ENCODE peak calls at places on chromosomes 5 and 9, in four cellular contexts. One of them, this sample, is unnamed.

GRCh38 chr9:8895498-8896224 is 1096.1 kb upstream of the DMAC1 start:
- DNase-seq in cardiac fibroblast: peak
- DNase-seq in kidney: no peak
- DNase-seq in mammary epithelial cell: no peak
- DNase-seq in this sample: peak

GRCh38 chr5:17440766-17441165 is 57.3 kb upstream of the TAF11L2 start:
- DNase-seq in cardiac fibroblast: no peak
- DNase-seq in kidney: no peak
- DNase-seq in mammary epithelial cell: no peak
- DNase-seq in this sample: peak

GRCh38 chr5:175884214-175884613 is 12.8 kb downstream of the CPLX2 start:
- DNase-seq in cardiac fibroblast: no peak
- DNase-seq in kidney: no peak
- DNase-seq in mammary epithelial cell: no peak
- DNase-seq in this sample: no peak

GRCh38 chr9:129333961-129334743 is 156.1 kb upstream of the IER5L start:
- DNase-seq in cardiac fibroblast: peak
- DNase-seq in kidney: peak
- DNase-seq in mammary epithelial cell: peak
- DNase-seq in this sample: peak

GRCh38 chr5:151611127-151611775 is 20.1 kb upstream of the FAT2 start:
- DNase-seq in cardiac fibroblast: no peak
- DNase-seq in kidney: no peak
- DNase-seq in mammary epithelial cell: peak
- DNase-seq in this sample: no peak

GRCh38 chr9:125549465-125550215 is 157.4 kb downstream of the MAPKAP1 start:
- DNase-seq in cardiac fibroblast: peak
- DNase-seq in kidney: no peak
- DNase-seq in mammary epithelial cell: no peak
- DNase-seq in this sample: no peak

GRCh38 chr5:178524093-178524882 is 65.9 kb downstream of the COL23A1 start:
- DNase-seq in cardiac fibroblast: no peak
- DNase-seq in kidney: peak
- DNase-seq in mammary epithelial cell: no peak
- DNase-seq in this sample: no peak

GRCh38 chr9:38284039-38284767 is 108.3 kb upstream of the ALDH1B1 start:
- DNase-seq in cardiac fibroblast: no peak
- DNase-seq in kidney: no peak
- DNase-seq in mammary epithelial cell: no peak
- DNase-seq in this sample: no peak

GRCh38 chr9:135971106-135971766 is 10.1 kb upstream of the UBAC1 start:
- DNase-seq in cardiac fibroblast: no peak
- DNase-seq in kidney: no peak
- DNase-seq in mammary epithelial cell: no peak
- DNase-seq in this sample: no peak

GRCh38 chr5:171848911-171849520 is 63.4 kb downstream of the SMIM23 start:
- DNase-seq in cardiac fibroblast: no peak
- DNase-seq in kidney: no peak
- DNase-seq in mammary epithelial cell: no peak
- DNase-seq in this sample: no peak

GRCh38 chr5:171849585-171850353 is 64.2 kb downstream of the SMIM23 start:
- DNase-seq in cardiac fibroblast: no peak
- DNase-seq in kidney: no peak
- DNase-seq in mammary epithelial cell: no peak
- DNase-seq in this sample: no peak

GRCh38 chr5:171851251-171851650 is 65.6 kb downstream of the SMIM23 start:
- DNase-seq in cardiac fibroblast: no peak
- DNase-seq in kidney: no peak
- DNase-seq in mammary epithelial cell: no peak
- DNase-seq in this sample: no peak

GRCh38 chr5:171852255-171852681 is 66.7 kb downstream of the SMIM23 start:
- DNase-seq in cardiac fibroblast: no peak
- DNase-seq in kidney: no peak
- DNase-seq in mammary epithelial cell: no peak
- DNase-seq in this sample: no peak

DNA sequence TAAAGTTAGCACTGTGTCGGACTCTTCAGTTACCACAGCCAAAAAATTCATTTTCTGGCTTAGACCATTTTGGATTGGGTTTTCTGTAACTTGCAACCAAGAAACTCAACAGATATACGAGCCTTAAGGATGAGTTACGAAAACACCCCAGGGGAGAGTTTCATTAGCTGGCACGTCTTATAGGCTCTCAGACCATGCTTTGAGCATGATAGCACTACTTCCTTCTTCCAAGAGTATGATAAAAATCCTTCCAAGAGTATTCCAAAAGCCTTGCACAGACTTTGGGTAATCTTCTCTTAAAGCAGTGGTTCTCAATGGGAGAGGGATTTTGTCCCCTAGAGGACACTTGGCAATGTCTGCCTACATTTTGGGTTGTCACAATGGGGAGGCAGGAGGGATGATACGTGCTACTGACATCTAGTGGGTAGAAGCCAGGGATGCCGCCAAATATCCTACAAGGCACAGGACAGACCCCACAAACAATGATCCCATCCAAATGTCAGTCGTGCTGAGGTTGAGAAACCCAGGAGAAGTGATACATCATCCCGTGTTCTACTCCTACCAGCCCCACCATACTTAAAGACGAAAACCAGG is 64.8 kb downstream of the SMIM23 start:
- DNase-seq in cardiac fibroblast: peak
- DNase-seq in kidney: no peak
- DNase-seq in mammary epithelial cell: no peak
- DNase-seq in this sample: no peak
- TF ChIP-seq CTCF in cardiac fibroblast: peak
- TF ChIP-seq CTCF in kidney: no peak
- TF ChIP-seq CTCF in mammary epithelial cell: peak
- TF ChIP-seq CTCF in this sample: peak

DNA sequence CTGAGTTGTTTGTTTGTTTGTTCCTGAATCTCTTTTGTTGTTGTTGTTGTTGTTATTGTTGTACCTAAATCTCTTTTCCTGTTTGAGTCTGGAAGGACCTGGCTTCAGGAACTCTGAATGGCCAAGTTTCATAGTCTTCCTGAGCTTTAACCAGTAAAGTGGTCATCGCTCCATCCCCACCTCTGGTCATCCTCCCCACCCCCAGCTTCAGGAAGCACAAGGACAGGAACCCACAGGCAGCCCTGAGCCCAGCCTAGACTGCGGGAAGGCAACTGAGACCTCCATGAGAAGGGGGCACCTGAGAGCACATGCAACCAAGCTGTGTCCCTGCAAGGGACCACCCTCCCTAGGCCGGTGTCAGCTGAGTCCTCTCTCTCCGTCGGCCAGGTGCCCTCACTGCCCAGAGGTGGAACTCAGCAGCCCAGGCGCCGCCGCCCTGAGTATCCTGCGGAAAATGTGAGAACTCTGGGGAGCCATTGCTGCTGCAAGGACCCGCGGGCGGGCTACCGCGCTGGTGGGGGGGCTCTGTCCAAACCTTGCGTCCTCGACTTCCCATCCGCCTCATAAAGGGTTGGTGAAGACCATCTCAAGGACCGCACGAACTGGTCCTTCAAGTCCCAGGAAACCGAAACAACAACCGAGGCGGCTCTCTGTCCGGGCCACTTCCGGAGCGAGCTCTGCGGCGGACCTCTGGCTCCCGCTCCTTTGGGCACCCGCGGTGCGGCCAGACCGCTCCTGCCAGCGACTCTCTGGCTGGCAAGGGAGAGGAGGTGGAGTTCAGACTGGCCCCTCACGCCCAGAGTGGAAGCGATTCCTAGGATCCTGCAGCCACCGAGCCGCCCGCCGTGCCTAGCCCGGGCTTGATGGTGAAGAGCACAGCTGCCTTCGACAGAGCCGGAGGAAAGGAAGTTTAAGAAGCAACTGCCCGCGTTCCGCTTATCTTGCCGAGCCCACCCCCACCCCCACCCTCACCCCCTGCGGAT is 4.2 kb downstream of the BARX1 start:
- DNase-seq in cardiac fibroblast: peak
- DNase-seq in kidney: no peak
- DNase-seq in mammary epithelial cell: peak
- DNase-seq in this sample: peak
- H3K4me3 ChIP-seq in cardiac fibroblast: peak
- H3K4me3 ChIP-seq in kidney: peak
- H3K4me3 ChIP-seq in mammary epithelial cell: peak
- H3K4me3 ChIP-seq in this sample: peak

GRCh38 chr5:168366124-168366523 is 74.7 kb downstream of the WWC1 start:
- DNase-seq in cardiac fibroblast: peak
- DNase-seq in kidney: no peak
- DNase-seq in mammary epithelial cell: peak
- DNase-seq in this sample: peak

GRCh38 chr5:168364738-168365550 is 73.5 kb downstream of the WWC1 start:
- DNase-seq in cardiac fibroblast: peak
- DNase-seq in kidney: no peak
- DNase-seq in mammary epithelial cell: peak
- DNase-seq in this sample: peak

GRCh38 chr5:168368854-168369253 is 77.4 kb downstream of the WWC1 start:
- DNase-seq in cardiac fibroblast: no peak
- DNase-seq in kidney: no peak
- DNase-seq in mammary epithelial cell: no peak
- DNase-seq in this sample: no peak

GRCh38 chr5:168364151-168364661 is 72.8 kb downstream of the WWC1 start:
- DNase-seq in cardiac fibroblast: no peak
- DNase-seq in kidney: no peak
- DNase-seq in mammary epithelial cell: peak
- DNase-seq in this sample: peak

GRCh38 chr5:168365581-168366081 is 74.2 kb downstream of the WWC1 start:
- DNase-seq in cardiac fibroblast: peak
- DNase-seq in kidney: peak
- DNase-seq in mammary epithelial cell: peak
- DNase-seq in this sample: peak
- TF ChIP-seq CTCF in cardiac fibroblast: peak
- TF ChIP-seq CTCF in kidney: peak
- TF ChIP-seq CTCF in mammary epithelial cell: peak
- TF ChIP-seq CTCF in this sample: no peak

DNA sequence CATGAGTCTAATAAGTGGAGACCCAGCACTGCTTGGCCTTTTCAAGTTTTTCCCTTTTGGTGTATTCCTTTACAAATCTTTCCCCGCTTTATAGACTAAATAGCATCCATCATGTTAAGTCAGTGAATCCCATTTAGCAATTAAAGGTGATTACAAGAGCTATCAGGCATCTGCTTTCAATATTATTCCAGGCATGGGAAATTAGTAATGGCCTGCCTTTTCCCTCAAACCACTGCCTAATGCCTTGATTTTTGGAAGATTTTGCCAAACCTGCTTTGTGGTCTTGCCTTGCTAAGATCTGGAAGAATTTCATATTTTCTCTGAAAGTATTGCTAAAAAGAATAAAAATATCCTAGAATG is 102.8 kb upstream of the GNA14 start:
- DNase-seq in cardiac fibroblast: no peak
- DNase-seq in kidney: no peak
- DNase-seq in mammary epithelial cell: no peak
- DNase-seq in this sample: no peak
- H3K4me3 ChIP-seq in cardiac fibroblast: no peak
- H3K4me3 ChIP-seq in kidney: no peak
- H3K4me3 ChIP-seq in mammary epithelial cell: no peak
- H3K4me3 ChIP-seq in this sample: no peak

DNA sequence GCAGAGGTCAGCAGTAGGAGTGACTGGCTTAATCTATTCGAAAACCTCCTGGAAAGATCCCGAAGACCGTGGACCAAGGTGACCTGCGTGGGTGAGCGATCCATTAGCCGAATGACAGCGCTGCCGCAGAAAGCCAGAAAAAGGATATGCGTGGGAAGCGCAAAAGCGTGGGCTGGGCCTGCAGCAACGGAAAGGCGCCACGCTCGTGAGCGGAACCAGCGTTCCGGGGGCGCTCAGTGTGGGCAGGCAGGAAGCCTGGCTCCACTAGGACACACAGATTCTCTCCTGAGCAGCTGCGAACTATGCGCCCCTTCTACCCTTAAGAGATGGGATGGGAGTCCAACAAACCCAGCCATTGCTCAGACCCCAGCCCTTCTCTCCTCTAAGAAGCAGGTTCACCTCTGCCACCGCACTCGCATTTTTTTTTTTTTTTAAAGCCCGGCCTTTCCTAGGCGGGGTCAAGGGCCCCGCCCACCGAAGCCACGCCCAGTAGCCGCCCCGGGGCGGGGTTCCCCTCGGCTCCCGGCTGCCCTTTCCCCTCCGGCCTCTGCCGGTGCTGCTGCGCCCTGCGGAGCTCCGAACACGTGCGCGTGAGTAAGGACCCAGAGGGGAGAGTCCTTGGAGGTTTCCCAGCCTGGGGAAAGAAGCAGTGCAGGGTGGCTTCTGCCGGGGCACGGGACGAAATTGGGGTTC is 19.8 kb upstream of the MATR3 start:
- DNase-seq in cardiac fibroblast: peak
- DNase-seq in kidney: peak
- DNase-seq in mammary epithelial cell: peak
- DNase-seq in this sample: peak
- TF ChIP-seq CTCF in cardiac fibroblast: peak
- TF ChIP-seq CTCF in kidney: no peak
- TF ChIP-seq CTCF in mammary epithelial cell: no peak
- TF ChIP-seq CTCF in this sample: peak

GRCh38 chr9:21988056-21988990 is 5.9 kb downstream of the CDKN2A start:
- DNase-seq in cardiac fibroblast: no peak
- DNase-seq in kidney: no peak
- DNase-seq in mammary epithelial cell: no peak
- DNase-seq in this sample: no peak

GRCh38 chr9:21993007-21993406 is 1.2 kb downstream of the CDKN2A start:
- DNase-seq in cardiac fibroblast: no peak
- DNase-seq in kidney: no peak
- DNase-seq in mammary epithelial cell: no peak
- DNase-seq in this sample: no peak

GRCh38 chr9:21991039-21991959 is 2.9 kb downstream of the CDKN2A start:
- DNase-seq in cardiac fibroblast: no peak
- DNase-seq in kidney: no peak
- DNase-seq in mammary epithelial cell: no peak
- DNase-seq in this sample: no peak

GRCh38 chr9:21985964-21986667 is 8.1 kb downstream of the CDKN2A start:
- DNase-seq in cardiac fibroblast: no peak
- DNase-seq in kidney: no peak
- DNase-seq in mammary epithelial cell: no peak
- DNase-seq in this sample: no peak

DNA sequence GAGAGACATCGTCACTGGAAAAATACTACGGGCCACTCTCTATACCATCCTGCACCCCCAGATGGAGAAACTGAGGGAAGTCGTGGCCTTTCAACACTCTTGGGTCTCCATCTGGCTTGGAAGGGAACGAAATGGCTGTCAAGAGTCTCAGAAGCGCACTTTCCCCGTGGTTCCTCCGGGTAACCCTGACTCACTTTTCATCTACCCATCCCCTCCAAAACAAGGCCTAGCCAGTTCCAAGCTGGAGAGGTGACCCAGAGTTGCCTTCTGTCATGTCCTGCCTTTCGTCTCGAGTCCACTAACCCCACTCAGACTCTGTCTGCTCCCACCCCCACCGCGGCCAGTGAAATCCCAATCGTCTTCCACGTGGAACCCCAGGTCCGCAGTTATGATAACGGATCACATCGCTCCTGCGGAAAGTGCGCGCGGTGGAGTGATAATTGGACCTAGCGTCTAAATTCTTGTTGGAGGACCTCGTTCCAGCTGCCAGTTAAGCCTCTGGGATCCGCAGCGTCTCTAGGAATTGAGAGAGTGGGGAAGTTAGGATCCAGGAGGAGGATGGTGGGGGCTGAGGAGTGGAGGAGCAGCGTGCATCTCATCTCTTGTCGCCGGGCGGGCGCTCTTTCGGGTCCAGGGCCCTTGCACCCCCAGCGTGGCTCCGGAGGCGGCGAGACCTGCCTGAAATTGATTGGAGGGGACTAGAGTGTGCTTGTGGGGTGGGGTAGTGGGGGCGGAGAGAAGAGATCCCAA is 4.6 kb downstream of the CDKN2A start:
- DNase-seq in cardiac fibroblast: no peak
- DNase-seq in kidney: peak
- DNase-seq in mammary epithelial cell: no peak
- DNase-seq in this sample: no peak
- H3K4me3 ChIP-seq in cardiac fibroblast: no peak
- H3K4me3 ChIP-seq in kidney: no peak
- H3K4me3 ChIP-seq in mammary epithelial cell: no peak
- H3K4me3 ChIP-seq in this sample: peak

GRCh38 chr9:21559402-21560280 is 77.5 kb upstream of the IFNE start:
- DNase-seq in cardiac fibroblast: peak
- DNase-seq in kidney: peak
- DNase-seq in mammary epithelial cell: peak
- DNase-seq in this sample: peak
- TF ChIP-seq CTCF in cardiac fibroblast: no peak
- TF ChIP-seq CTCF in kidney: no peak
- TF ChIP-seq CTCF in mammary epithelial cell: no peak
- TF ChIP-seq CTCF in this sample: no peak